ENCODE peak calls at places on chromosomes 5 and 9, in seven cellular contexts. P is testis, B is A549, Q is RWPE1, W is ovary, U is adrenal gland, J is IMR-90. A is an unnamed sample.

GRCh38 chr9:2787065-2787464 is 56.8 kb downstream of the PUM3 start:
- DNase-seq in U (no peak), P (no peak), J (peak), W (no peak), B (no peak), Q (no peak), A (no peak)

GRCh38 chr5:75471193-75471592 is 40.2 kb downstream of the CERT1 start:
- DNase-seq in U (no peak), Q (no peak), B (no peak), W (no peak), P (no peak), J (no peak), A (no peak)

GRCh38 chr9:94703488-94704140 is 22.9 kb upstream of the AOPEP start:
- DNase-seq in B (no peak), Q (no peak), P (no peak), U (no peak), W (no peak), J (no peak), A (no peak)

GRCh38 chr9:91151014-91151740 is 210.5 kb downstream of the AUH start:
- DNase-seq in J (peak), W (no peak), B (no peak), U (no peak), P (peak), Q (no peak), A (no peak)

GRCh38 chr5:22896155-22896554 is 43.0 kb upstream of the CDH12 start:
- DNase-seq in P (no peak), W (no peak), B (no peak), J (no peak), U (no peak), Q (peak), A (no peak)

GRCh38 chr9:127392166-127392565 is 4.8 kb upstream of the SLC2A8 start:
- DNase-seq in J (no peak), P (no peak), B (no peak), U (no peak), W (no peak), Q (no peak), A (no peak)

GRCh38 chr9:88767504-88767790 is 223.8 kb upstream of the S1PR3 start:
- DNase-seq in Q (no peak), W (no peak), U (no peak), J (peak), P (no peak), B (no peak), A (no peak)

GRCh38 chr5:97171703-97172102 is 11.3 kb downstream of the RIOK2 start:
- DNase-seq in B (no peak), P (no peak), Q (no peak), U (no peak), J (no peak), W (no peak), A (no peak)

GRCh38 chr5:10621837-10622236 is 58.0 kb downstream of the ANKRD33B start:
- DNase-seq in B (no peak), J (no peak), W (no peak), U (no peak), P (no peak), Q (no peak), A (peak)

GRCh38 chr9:34072410-34072809 is 23.7 kb upstream of the UBAP2 start:
- DNase-seq in P (no peak), W (no peak), B (no peak), Q (peak), U (no peak), J (no peak), A (peak)

DNA sequence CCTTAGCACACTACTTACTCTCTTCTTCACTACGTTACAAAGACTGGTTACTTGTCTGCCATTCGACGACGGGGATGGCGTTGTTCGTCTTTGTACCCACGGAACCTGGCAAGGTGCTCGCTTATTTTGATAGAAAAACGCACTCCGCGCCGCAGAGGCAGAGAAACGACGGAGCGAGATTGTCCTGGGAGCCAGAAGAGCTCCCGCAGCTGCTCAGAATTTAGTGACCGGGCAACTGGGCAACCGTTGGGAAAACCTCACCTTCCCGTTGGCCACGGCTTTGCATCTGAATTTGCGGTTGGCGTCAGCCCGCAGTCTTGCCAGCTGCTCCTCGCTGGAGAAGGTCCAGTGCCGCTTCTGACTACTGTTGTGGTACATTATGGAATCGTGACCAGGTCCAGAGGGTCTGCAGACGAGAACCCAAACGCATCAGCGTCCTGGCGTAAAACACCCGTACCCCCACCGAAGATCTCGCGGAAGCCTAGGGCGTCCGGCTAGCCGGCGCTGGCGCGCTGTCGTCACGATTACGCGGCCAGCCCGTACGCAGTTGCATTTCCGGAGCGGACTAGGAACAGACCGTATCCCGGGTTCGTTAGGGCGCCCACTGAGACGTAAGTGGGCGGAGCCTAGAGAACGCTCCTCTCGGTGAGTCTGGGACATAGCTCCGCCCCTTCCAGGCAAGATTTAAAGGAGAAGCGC is at the start of gene CCNH:
- DNase-seq in U (peak), B (peak), J (peak), Q (peak), P (peak), W (peak), A (peak)
- TF ChIP-seq CTCF in U (no peak), B (no peak), J (no peak), Q (no peak), P (no peak), W (no peak), A (no peak)

GRCh38 chr5:142356716-142357468 is 32.1 kb upstream of the SPRY4 start:
- DNase-seq in W (peak), J (peak), U (peak), B (peak), P (peak), Q (peak), A (peak)

GRCh38 chr5:142358648-142359047 is 33.8 kb upstream of the SPRY4 start:
- DNase-seq in B (no peak), J (no peak), W (no peak), P (no peak), U (no peak), Q (no peak), A (no peak)

GRCh38 chr5:142357469-142358090 is 32.8 kb upstream of the SPRY4 start:
- DNase-seq in Q (no peak), U (no peak), P (peak), B (no peak), J (peak), W (no peak), A (no peak)

GRCh38 chr5:142356318-142356715 is 31.5 kb upstream of the SPRY4 start:
- DNase-seq in U (no peak), Q (no peak), B (no peak), W (no peak), P (no peak), J (peak), A (no peak)

DNA sequence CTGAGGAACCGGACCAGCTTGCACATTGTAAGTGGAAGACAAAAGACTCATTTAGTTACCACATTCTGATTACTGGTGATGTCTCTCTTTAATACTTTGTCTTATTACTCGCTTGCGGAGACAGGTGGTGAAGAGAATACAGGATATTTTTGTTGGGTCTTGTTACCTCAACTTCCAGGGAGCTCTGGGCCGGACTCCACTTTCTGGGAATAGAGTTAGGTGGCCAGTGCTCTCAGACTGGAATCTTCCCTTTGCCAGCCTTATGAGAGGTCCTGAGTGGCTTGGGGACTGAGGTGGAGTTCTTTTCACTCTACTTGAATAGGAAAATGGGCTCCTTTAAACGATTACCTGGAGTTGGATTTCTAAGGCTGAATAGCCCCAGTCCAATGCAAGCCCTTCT is 33.3 kb upstream of the SPRY4 start:
- DNase-seq in Q (no peak), B (no peak), P (no peak), U (no peak), J (no peak), W (no peak), A (no peak)
- H3K27ac ChIP-seq in Q (no peak), B (peak), P (no peak), U (peak), J (peak), W (no peak), A (no peak)

DNA sequence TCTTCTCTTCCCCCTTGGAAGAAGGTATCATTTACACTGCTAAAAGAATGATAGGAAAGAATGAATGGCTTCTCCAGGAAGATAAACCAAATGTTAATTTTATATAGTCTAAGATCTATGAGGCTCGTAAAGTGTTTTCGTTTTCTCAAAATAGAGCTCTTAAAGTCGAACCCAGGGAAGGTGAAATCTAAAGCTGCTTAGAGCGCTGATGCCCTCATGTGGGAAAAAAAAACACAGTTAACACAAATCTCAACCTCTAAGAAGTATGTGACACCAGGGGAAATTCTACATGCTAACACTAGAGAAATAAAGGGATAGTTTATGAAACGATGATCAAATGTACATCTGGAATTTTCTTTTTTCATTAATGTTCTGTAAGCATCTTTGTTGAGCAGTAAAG is 257.9 kb downstream of the RASEF start:
- DNase-seq in Q (no peak), B (no peak), W (no peak), J (no peak), P (no peak), U (no peak), A (no peak)
- TF ChIP-seq CTCF in Q (no peak), B (no peak), W (no peak), J (no peak), P (no peak), U (no peak), A (no peak)

DNA sequence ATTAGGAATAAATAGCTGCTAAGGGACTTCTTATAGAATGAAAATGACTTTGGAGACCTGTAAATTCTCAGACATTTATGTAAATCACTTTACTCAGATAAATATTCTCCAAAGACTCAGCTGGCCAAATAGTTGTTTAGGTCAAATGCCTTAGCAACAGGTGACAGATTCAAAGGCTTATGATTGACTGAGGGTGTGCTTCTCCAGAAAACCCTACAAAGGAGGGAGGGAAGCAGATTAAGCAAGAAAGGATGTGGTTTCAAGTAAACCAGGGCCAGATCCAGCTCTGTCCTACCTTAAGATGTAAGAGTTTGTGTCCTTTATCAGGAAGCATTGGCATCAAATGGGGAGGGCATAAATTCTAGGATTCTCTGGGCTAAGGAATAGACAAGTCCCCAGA is 433.0 kb downstream of the TLE1 start:
- DNase-seq in W (no peak), J (no peak), P (no peak), B (no peak), U (no peak), Q (no peak), A (no peak)
- H3K27ac ChIP-seq in W (no peak), J (no peak), P (no peak), B (no peak), U (no peak), Q (no peak), A (no peak)